ENCODE peak calls at places on chromosomes 6 and 20, in ten cellular contexts. One of them, this sample, is unnamed.

GRCh38 chr20:58985656-58986055 is 4.6 kb downstream of the NELFCD start:
- DNase-seq in iris pigment epithelial cell: no peak
- DNase-seq in T follicular helper cell: no peak
- DNase-seq in stimulated activated naive CD4-positive, alpha-beta T cell: no peak
- DNase-seq in AG09309: no peak
- DNase-seq in GF-D8: no peak
- DNase-seq in lower leg skin: peak; percentile 82
- DNase-seq in GM12891: no peak
- DNase-seq in LHCN-M2: no peak
- DNase-seq in midbrain: no peak
- DNase-seq in this sample: no peak

GRCh38 chr6:117555882-117556498 is 46.3 kb downstream of the GOPC start:
- DNase-seq in T follicular helper cell: peak; percentile 44
- DNase-seq in iris pigment epithelial cell: no peak
- DNase-seq in lower leg skin: peak; percentile 89
- DNase-seq in LHCN-M2: peak; percentile 42
- DNase-seq in stimulated activated naive CD4-positive, alpha-beta T cell: peak; percentile 44
- DNase-seq in GF-D8: no peak
- DNase-seq in AG09309: no peak
- DNase-seq in midbrain: peak; percentile 59
- DNase-seq in GM12891: no peak
- DNase-seq in this sample: no peak

GRCh38 chr6:103002282-103002681 is 1608.8 kb downstream of the GRIK2 start:
- DNase-seq in AG09309: no peak
- DNase-seq in GM12891: no peak
- DNase-seq in lower leg skin: no peak
- DNase-seq in LHCN-M2: no peak
- DNase-seq in iris pigment epithelial cell: no peak
- DNase-seq in GF-D8: no peak
- DNase-seq in midbrain: no peak
- DNase-seq in stimulated activated naive CD4-positive, alpha-beta T cell: no peak
- DNase-seq in T follicular helper cell: no peak
- DNase-seq in this sample: no peak

GRCh38 chr20:13221673-13222318 is 722 bp downstream of the ISM1 start:
- DNase-seq in AG09309: no peak
- DNase-seq in midbrain: peak; percentile 6
- DNase-seq in stimulated activated naive CD4-positive, alpha-beta T cell: peak; percentile 72
- DNase-seq in LHCN-M2: peak; percentile 55
- DNase-seq in T follicular helper cell: peak; percentile 57
- DNase-seq in lower leg skin: peak; percentile 87
- DNase-seq in GM12891: peak; percentile 70
- DNase-seq in iris pigment epithelial cell: peak; percentile 68
- DNase-seq in GF-D8: no peak
- DNase-seq in this sample: no peak

GRCh38 chr6:164124986-164125385 is 710.5 kb downstream of the QKI start:
- DNase-seq in T follicular helper cell: no peak
- DNase-seq in stimulated activated naive CD4-positive, alpha-beta T cell: no peak
- DNase-seq in LHCN-M2: no peak
- DNase-seq in lower leg skin: no peak
- DNase-seq in iris pigment epithelial cell: no peak
- DNase-seq in midbrain: no peak
- DNase-seq in GM12891: no peak
- DNase-seq in GF-D8: no peak
- DNase-seq in AG09309: no peak
- DNase-seq in this sample: no peak

GRCh38 chr20:2022163-2022562 is 28.3 kb upstream of the PDYN start:
- DNase-seq in GM12891: no peak
- DNase-seq in midbrain: no peak
- DNase-seq in lower leg skin: no peak
- DNase-seq in iris pigment epithelial cell: no peak
- DNase-seq in T follicular helper cell: no peak
- DNase-seq in AG09309: no peak
- DNase-seq in stimulated activated naive CD4-positive, alpha-beta T cell: no peak
- DNase-seq in LHCN-M2: no peak
- DNase-seq in GF-D8: no peak
- DNase-seq in this sample: no peak

GRCh38 chr6:145148392-145149175 is 586.7 kb downstream of the EPM2A start:
- DNase-seq in stimulated activated naive CD4-positive, alpha-beta T cell: no peak
- DNase-seq in GF-D8: peak; percentile 30
- DNase-seq in GM12891: no peak
- DNase-seq in iris pigment epithelial cell: peak; percentile 73
- DNase-seq in midbrain: no peak
- DNase-seq in T follicular helper cell: no peak
- DNase-seq in LHCN-M2: peak; percentile 87
- DNase-seq in lower leg skin: no peak
- DNase-seq in AG09309: peak; percentile 77
- DNase-seq in this sample: no peak

GRCh38 chr6:134074151-134074712 is 21.8 kb upstream of the SLC2A12 start:
- DNase-seq in lower leg skin: no peak
- DNase-seq in GF-D8: no peak
- DNase-seq in midbrain: peak; percentile 88
- DNase-seq in AG09309: no peak
- DNase-seq in LHCN-M2: no peak
- DNase-seq in GM12891: no peak
- DNase-seq in stimulated activated naive CD4-positive, alpha-beta T cell: no peak
- DNase-seq in iris pigment epithelial cell: no peak
- DNase-seq in T follicular helper cell: no peak
- DNase-seq in this sample: no peak

GRCh38 chr6:149484733-149485700 is at the start of gene ZC3H12D:
- DNase-seq in iris pigment epithelial cell: no peak
- DNase-seq in lower leg skin: peak; percentile 91
- DNase-seq in GM12891: no peak
- DNase-seq in AG09309: peak; percentile 11
- DNase-seq in LHCN-M2: peak; percentile 28
- DNase-seq in stimulated activated naive CD4-positive, alpha-beta T cell: peak; percentile 84
- DNase-seq in midbrain: no peak
- DNase-seq in T follicular helper cell: peak; percentile 82
- DNase-seq in GF-D8: no peak
- DNase-seq in this sample: no peak

GRCh38 chr6:159595173-159595572 is 97.9 kb downstream of the SOD2 start:
- DNase-seq in AG09309: no peak
- DNase-seq in LHCN-M2: peak; percentile 88
- DNase-seq in midbrain: peak; percentile 23
- DNase-seq in lower leg skin: no peak
- DNase-seq in GF-D8: no peak
- DNase-seq in T follicular helper cell: no peak
- DNase-seq in iris pigment epithelial cell: peak; percentile 39
- DNase-seq in stimulated activated naive CD4-positive, alpha-beta T cell: no peak
- DNase-seq in GM12891: no peak
- DNase-seq in this sample: peak; percentile 20